ENCODE peak calls at places on chromosomes 12 and 14, in six cellular contexts. F is stimulated activated CD4-positive, alpha-beta T cell treated with anti-CD3 and anti-CD28 coated beads, Interleukin-12 subunit alpha, Interleukin-12 subunit beta, amount 100 ng/mL, for 24 hours; O is H54; N is HCT116; V is HEK293T; B is NCI-H345. G is an unnamed sample.

GRCh38 chr12:54047964-54048303 is 5.7 kb upstream of the HOXC4 start:
- DNase-seq in F (no peak), N (no peak), B (no peak), V (no peak), O (no peak), G (no peak)

GRCh38 chr14:57346741-57347140 is 43.6 kb upstream of the NAA30 start:
- DNase-seq in F (no peak), B (peak; percentile 89), O (no peak), V (no peak), N (no peak), G (no peak)

GRCh38 chr12:78871566-78871965 is 7.0 kb downstream of the SYT1 start:
- DNase-seq in V (no peak), O (no peak), B (no peak), F (no peak), N (no peak), G (no peak)

GRCh38 chr12:53523131-53523530 is 15.8 kb upstream of the NPFF start:
- DNase-seq in F (no peak), V (no peak), O (no peak), N (no peak), B (no peak), G (no peak)

GRCh38 chr12:122062832-122063690 is 15.5 kb upstream of the MLXIP start:
- DNase-seq in V (no peak), O (peak; percentile 68), N (peak; percentile 53), F (no peak), B (no peak), G (no peak)

GRCh38 chr12:94151577-94151976 is 3.2 kb downstream of the PLXNC1 start:
- DNase-seq in B (peak; percentile 17), V (no peak), O (no peak), F (no peak), N (no peak), G (no peak)

GRCh38 chr14:23610815-23611289 is 25.3 kb upstream of the DHRS2 start:
- DNase-seq in F (no peak), N (no peak), O (no peak), V (no peak), B (no peak), G (no peak)

GRCh38 chr12:99170026-99170425 is 477.5 kb upstream of the GARIN6 start:
- DNase-seq in B (no peak), O (no peak), V (no peak), F (no peak), N (no peak), G (no peak)

GRCh38 chr12:52229836-52230343 is 3.2 kb upstream of the KRT7 start:
- DNase-seq in B (no peak), V (no peak), N (no peak), F (no peak), O (no peak), G (no peak)

GRCh38 chr12:53192531-53193021 is 11.9 kb upstream of the CSAD start:
- DNase-seq in V (no peak), N (no peak), O (no peak), F (no peak), B (no peak), G (no peak)

GRCh38 chr12:15304296-15304695 is 18.0 kb upstream of the PTPRO start:
- DNase-seq in B (no peak), F (no peak), V (no peak), O (no peak), N (no peak), G (no peak)

GRCh38 chr14:93984987-93985410 is 8.6 kb upstream of the ASB2 start:
- DNase-seq in V (peak; percentile 65), O (peak; percentile 72), B (no peak), N (peak; percentile 60), F (no peak), G (peak; percentile 62)

GRCh38 chr12:44573723-44574122 is 302.4 kb downstream of the NELL2 start:
- DNase-seq in B (no peak), O (no peak), N (no peak), F (no peak), V (no peak), G (no peak)

GRCh38 chr14:33408291-33408690 is 469.6 kb downstream of the NPAS3 start:
- DNase-seq in B (no peak), V (no peak), N (no peak), F (no peak), O (no peak), G (no peak)

GRCh38 chr14:44530482-44530881 is 23.4 kb upstream of the FSCB start:
- DNase-seq in F (no peak), V (no peak), O (no peak), B (no peak), N (no peak), G (no peak)

GRCh38 chr12:96416033-96416790 is 16.0 kb upstream of the CDK17 start:
- DNase-seq in B (no peak), V (no peak), O (no peak), N (no peak), F (no peak), G (no peak)

GRCh38 chr12:104049278-104050257 is at the start of gene GLT8D2:
- DNase-seq in O (peak; percentile 43), B (no peak), N (no peak), F (no peak), V (peak; percentile 65), G (peak; percentile 44)

GRCh38 chr12:9741726-9742125 is 8.8 kb upstream of the CLECL1 start:
- DNase-seq in V (no peak), F (no peak), O (no peak), N (no peak), B (no peak), G (no peak)

GRCh38 chr14:21019377-21019776 is 5.5 kb downstream of the NDRG2 start:
- DNase-seq in N (no peak), O (no peak), F (no peak), B (no peak), V (no peak), G (no peak)

GRCh38 chr14:22405201-22405600 is 183.8 kb downstream of the DAD1 start:
- DNase-seq in B (no peak), O (no peak), N (no peak), F (no peak), V (no peak), G (no peak)

GRCh38 chr12:116102019-116102418 is 175.5 kb downstream of the MED13L start:
- DNase-seq in N (no peak), O (no peak), F (no peak), V (no peak), B (no peak), G (no peak)

GRCh38 chr12:64737539-64737938 is 21.7 kb downstream of the GNS start:
- DNase-seq in O (no peak), F (no peak), N (peak; percentile 15), B (peak; percentile 3), V (no peak), G (no peak)

GRCh38 chr14:59406454-59407245 is 58.5 kb downstream of the GPR135 start:
- DNase-seq in N (no peak), V (no peak), B (no peak), F (no peak), O (no peak), G (peak; percentile 20)

GRCh38 chr12:102415515-102415914 is 64.8 kb downstream of the IGF1 start:
- DNase-seq in N (no peak), O (no peak), V (no peak), F (no peak), B (no peak), G (no peak)

GRCh38 chr12:89393551-89394121 is 41.3 kb upstream of the DUSP6 start:
- DNase-seq in V (no peak), O (no peak), B (no peak), F (no peak), N (no peak), G (no peak)

GRCh38 chr12:7832059-7832696 is 40.5 kb downstream of the SLC2A14 start:
- DNase-seq in B (peak; percentile 6), V (peak; percentile 70), F (no peak), O (peak; percentile 61), N (peak; percentile 32), G (peak; percentile 15)

GRCh38 chr12:59314209-59314608 is 281.6 kb upstream of the SLC16A7 start:
- DNase-seq in F (no peak), N (no peak), B (no peak), V (no peak), O (no peak), G (no peak)

GRCh38 chr14:34482463-34482862 is 20.4 kb upstream of the SPTSSA start:
- DNase-seq in B (no peak), O (no peak), N (no peak), V (no peak), F (no peak), G (no peak)

GRCh38 chr12:30197392-30198047 is 413.8 kb upstream of the TMTC1 start:
- DNase-seq in B (no peak), V (no peak), O (peak; percentile 12), N (no peak), F (no peak), G (peak; percentile 9)

GRCh38 chr14:87529081-87529480 is 463.9 kb downstream of the GALC start:
- DNase-seq in F (no peak), B (no peak), V (no peak), O (no peak), N (no peak), G (no peak)